ENCODE peak calls at places on chromosomes 7 and 10, in five cellular contexts. One of them, this sample, is unnamed.

GRCh38 chr7:44268671-44269070 is 56.7 kb downstream of the CAMK2B start:
- DNase-seq in SK-N-SH: no peak
- DNase-seq in K562: no peak
- DNase-seq in HepG2: no peak
- DNase-seq in GM12878: no peak
- DNase-seq in this sample: no peak

GRCh38 chr7:69989551-69989950 is 391.3 kb downstream of the AUTS2 start:
- DNase-seq in SK-N-SH: no peak
- DNase-seq in K562: no peak
- DNase-seq in HepG2: no peak
- DNase-seq in GM12878: no peak
- DNase-seq in this sample: no peak

GRCh38 chr10:28796606-28797512 is 119.5 kb downstream of the BAMBI start:
- DNase-seq in SK-N-SH: no peak
- DNase-seq in K562: peak; percentile 63
- DNase-seq in HepG2: no peak
- DNase-seq in GM12878: no peak
- DNase-seq in this sample: no peak

GRCh38 chr10:132532784-132533560 is 4.6 kb upstream of the INPP5A start:
- DNase-seq in SK-N-SH: no peak
- DNase-seq in K562: no peak
- DNase-seq in HepG2: no peak
- DNase-seq in GM12878: no peak
- DNase-seq in this sample: peak; percentile 79

GRCh38 chr7:132580717-132581285 is 4.5 kb upstream of the PLXNA4 start:
- DNase-seq in SK-N-SH: peak; percentile 84
- DNase-seq in K562: peak; percentile 77
- DNase-seq in HepG2: peak; percentile 68
- DNase-seq in GM12878: peak; percentile 7
- DNase-seq in this sample: peak; percentile 62

GRCh38 chr7:94295805-94296204 is 98.9 kb upstream of the COL1A2 start:
- DNase-seq in SK-N-SH: peak; percentile 39
- DNase-seq in K562: no peak
- DNase-seq in HepG2: peak; percentile 7
- DNase-seq in GM12878: no peak
- DNase-seq in this sample: no peak

GRCh38 chr10:125284875-125285597 is 124.7 kb upstream of the CTBP2 start:
- DNase-seq in SK-N-SH: no peak
- DNase-seq in K562: peak; percentile 43
- DNase-seq in HepG2: no peak
- DNase-seq in GM12878: no peak
- DNase-seq in this sample: peak; percentile 58

GRCh38 chr7:150958603-150959002 is 19.5 kb downstream of the KCNH2 start:
- DNase-seq in SK-N-SH: no peak
- DNase-seq in K562: peak; percentile 58
- DNase-seq in HepG2: no peak
- DNase-seq in GM12878: no peak
- DNase-seq in this sample: no peak

GRCh38 chr10:22911889-22912762 is 15.7 kb upstream of the ARMC3 start:
- DNase-seq in SK-N-SH: peak; percentile 53
- DNase-seq in K562: no peak
- DNase-seq in HepG2: peak; percentile 56
- DNase-seq in GM12878: no peak
- DNase-seq in this sample: no peak

GRCh38 chr10:57654856-57655255 is 612.8 kb downstream of the IPMK start:
- DNase-seq in SK-N-SH: no peak
- DNase-seq in K562: no peak
- DNase-seq in HepG2: no peak
- DNase-seq in GM12878: no peak
- DNase-seq in this sample: no peak

GRCh38 chr7:2775376-2775775 is 68.7 kb downstream of the GNA12 start:
- DNase-seq in SK-N-SH: no peak
- DNase-seq in K562: no peak
- DNase-seq in HepG2: no peak
- DNase-seq in GM12878: no peak
- DNase-seq in this sample: no peak

GRCh38 chr7:132061931-132062330 is 505.5 kb upstream of the PODXL start:
- DNase-seq in SK-N-SH: no peak
- DNase-seq in K562: no peak
- DNase-seq in HepG2: no peak
- DNase-seq in GM12878: no peak
- DNase-seq in this sample: no peak

GRCh38 chr7:26151096-26151495 is 902 bp upstream of the NFE2L3 start:
- DNase-seq in SK-N-SH: no peak
- DNase-seq in K562: no peak
- DNase-seq in HepG2: no peak
- DNase-seq in GM12878: no peak
- DNase-seq in this sample: no peak

GRCh38 chr10:14074062-14074884 is 256.5 kb downstream of the FRMD4A start:
- DNase-seq in SK-N-SH: peak; percentile 71
- DNase-seq in K562: no peak
- DNase-seq in HepG2: peak; percentile 27
- DNase-seq in GM12878: no peak
- DNase-seq in this sample: peak; percentile 15

GRCh38 chr10:132331259-132331955 is 586 bp upstream of the LRRC27 start:
- DNase-seq in SK-N-SH: no peak
- DNase-seq in K562: peak; percentile 100
- DNase-seq in HepG2: no peak
- DNase-seq in GM12878: no peak
- DNase-seq in this sample: no peak

GRCh38 chr10:121188005-121188404 is 336.8 kb downstream of the WDR11 start:
- DNase-seq in SK-N-SH: no peak
- DNase-seq in K562: no peak
- DNase-seq in HepG2: no peak
- DNase-seq in GM12878: no peak
- DNase-seq in this sample: no peak

GRCh38 chr10:58638406-58638805 is 125.7 kb downstream of the BICC1 start:
- DNase-seq in SK-N-SH: no peak
- DNase-seq in K562: no peak
- DNase-seq in HepG2: no peak
- DNase-seq in GM12878: no peak
- DNase-seq in this sample: no peak

GRCh38 chr7:33736521-33737221 is 168.7 kb upstream of the BMPER start:
- DNase-seq in SK-N-SH: no peak
- DNase-seq in K562: no peak
- DNase-seq in HepG2: no peak
- DNase-seq in GM12878: no peak
- DNase-seq in this sample: no peak

GRCh38 chr10:129096340-129096984 is 370.6 kb upstream of the MGMT start:
- DNase-seq in SK-N-SH: no peak
- DNase-seq in K562: no peak
- DNase-seq in HepG2: no peak
- DNase-seq in GM12878: no peak
- DNase-seq in this sample: no peak

GRCh38 chr10:6665847-6666246 is 85.8 kb upstream of the PRKCQ start:
- DNase-seq in SK-N-SH: peak; percentile 42
- DNase-seq in K562: no peak
- DNase-seq in HepG2: no peak
- DNase-seq in GM12878: no peak
- DNase-seq in this sample: no peak

GRCh38 chr10:22684707-22685106 is 29.7 kb downstream of the PIP4K2A start:
- DNase-seq in SK-N-SH: no peak
- DNase-seq in K562: no peak
- DNase-seq in HepG2: no peak
- DNase-seq in GM12878: no peak
- DNase-seq in this sample: no peak

GRCh38 chr10:116668018-116668417 is 47.3 kb downstream of the PNLIPRP2 start:
- DNase-seq in SK-N-SH: no peak
- DNase-seq in K562: no peak
- DNase-seq in HepG2: no peak
- DNase-seq in GM12878: no peak
- DNase-seq in this sample: no peak

GRCh38 chr7:127782550-127783266 is 130.7 kb downstream of the SND1 start:
- DNase-seq in SK-N-SH: peak; percentile 39
- DNase-seq in K562: no peak
- DNase-seq in HepG2: no peak
- DNase-seq in GM12878: no peak
- DNase-seq in this sample: no peak

GRCh38 chr10:86659721-86660438 is 5.5 kb downstream of the OPN4 start:
- DNase-seq in SK-N-SH: no peak
- DNase-seq in K562: no peak
- DNase-seq in HepG2: no peak
- DNase-seq in GM12878: no peak
- DNase-seq in this sample: no peak

GRCh38 chr7:44735403-44736165 is 13.1 kb upstream of the ZMIZ2 start:
- DNase-seq in SK-N-SH: no peak
- DNase-seq in K562: no peak
- DNase-seq in HepG2: peak; percentile 30
- DNase-seq in GM12878: peak; percentile 78
- DNase-seq in this sample: peak; percentile 93

GRCh38 chr7:29457565-29457971 is 106.1 kb upstream of the PRR15 start:
- DNase-seq in SK-N-SH: no peak
- DNase-seq in K562: no peak
- DNase-seq in HepG2: no peak
- DNase-seq in GM12878: no peak
- DNase-seq in this sample: no peak

GRCh38 chr7:47390914-47391313 is 191.0 kb downstream of the TNS3 start:
- DNase-seq in SK-N-SH: no peak
- DNase-seq in K562: no peak
- DNase-seq in HepG2: no peak
- DNase-seq in GM12878: no peak
- DNase-seq in this sample: no peak
- TF ChIP-seq ZBTB33 in SK-N-SH: no peak
- TF ChIP-seq ZBTB33 in K562: no peak
- TF ChIP-seq ZBTB33 in HepG2: no peak
- TF ChIP-seq ZBTB33 in GM12878: no peak
- TF ChIP-seq ZBTB33 in this sample: no peak

GRCh38 chr7:148144827-148145226 is 445.7 kb upstream of the C7orf33 start:
- DNase-seq in SK-N-SH: no peak
- DNase-seq in K562: no peak
- DNase-seq in HepG2: no peak
- DNase-seq in GM12878: no peak
- DNase-seq in this sample: no peak

GRCh38 chr7:148147438-148147837 is 443.1 kb upstream of the C7orf33 start:
- DNase-seq in SK-N-SH: no peak
- DNase-seq in K562: no peak
- DNase-seq in HepG2: no peak
- DNase-seq in GM12878: no peak
- DNase-seq in this sample: no peak

GRCh38 chr7:148148456-148148855 is 442.1 kb upstream of the C7orf33 start:
- DNase-seq in SK-N-SH: no peak
- DNase-seq in K562: no peak
- DNase-seq in HepG2: no peak
- DNase-seq in GM12878: no peak
- DNase-seq in this sample: no peak

GRCh38 chr7:148142660-148143248 is 447.8 kb upstream of the C7orf33 start:
- DNase-seq in SK-N-SH: peak; percentile 62
- DNase-seq in K562: peak; percentile 19
- DNase-seq in HepG2: peak; percentile 26
- DNase-seq in GM12878: no peak
- DNase-seq in this sample: peak; percentile 21
- TF ChIP-seq ZBTB33 in SK-N-SH: no peak
- TF ChIP-seq ZBTB33 in K562: no peak
- TF ChIP-seq ZBTB33 in HepG2: no peak
- TF ChIP-seq ZBTB33 in GM12878: no peak
- TF ChIP-seq ZBTB33 in this sample: no peak

DNA sequence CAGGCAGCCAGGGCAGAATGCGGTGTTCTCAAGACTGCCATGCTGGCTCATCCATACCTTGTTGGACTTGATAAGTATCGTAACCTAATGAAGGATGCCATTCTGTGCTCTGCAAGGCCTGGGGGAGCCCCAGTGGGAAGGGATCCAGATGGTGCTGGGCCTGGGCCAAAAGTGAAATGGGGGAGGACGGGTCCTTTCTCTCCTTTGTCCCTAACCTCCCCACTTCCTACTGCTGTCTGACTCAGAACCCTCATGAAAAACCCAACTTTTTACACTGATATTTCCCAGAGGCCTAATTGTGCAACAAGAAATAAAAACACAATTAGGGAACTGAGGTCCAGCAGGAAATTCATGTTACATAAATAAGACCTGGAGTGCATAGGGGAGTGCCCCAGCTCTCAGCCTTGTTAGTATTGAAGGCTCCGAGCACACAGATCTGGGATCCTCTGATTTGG is 193.7 kb upstream of the SVIL start:
- DNase-seq in SK-N-SH: peak; percentile 20
- DNase-seq in K562: no peak
- DNase-seq in HepG2: no peak
- DNase-seq in GM12878: no peak
- DNase-seq in this sample: no peak
- TF ChIP-seq ZBTB33 in SK-N-SH: no peak
- TF ChIP-seq ZBTB33 in K562: no peak
- TF ChIP-seq ZBTB33 in HepG2: no peak
- TF ChIP-seq ZBTB33 in GM12878: no peak
- TF ChIP-seq ZBTB33 in this sample: no peak

GRCh38 chr10:114590983-114591382 is 67.1 kb downstream of the ABLIM1 start:
- DNase-seq in SK-N-SH: no peak
- DNase-seq in K562: no peak
- DNase-seq in HepG2: no peak
- DNase-seq in GM12878: no peak
- DNase-seq in this sample: no peak
- TF ChIP-seq ZBTB33 in SK-N-SH: no peak
- TF ChIP-seq ZBTB33 in K562: no peak
- TF ChIP-seq ZBTB33 in HepG2: no peak
- TF ChIP-seq ZBTB33 in GM12878: no peak
- TF ChIP-seq ZBTB33 in this sample: no peak

DNA sequence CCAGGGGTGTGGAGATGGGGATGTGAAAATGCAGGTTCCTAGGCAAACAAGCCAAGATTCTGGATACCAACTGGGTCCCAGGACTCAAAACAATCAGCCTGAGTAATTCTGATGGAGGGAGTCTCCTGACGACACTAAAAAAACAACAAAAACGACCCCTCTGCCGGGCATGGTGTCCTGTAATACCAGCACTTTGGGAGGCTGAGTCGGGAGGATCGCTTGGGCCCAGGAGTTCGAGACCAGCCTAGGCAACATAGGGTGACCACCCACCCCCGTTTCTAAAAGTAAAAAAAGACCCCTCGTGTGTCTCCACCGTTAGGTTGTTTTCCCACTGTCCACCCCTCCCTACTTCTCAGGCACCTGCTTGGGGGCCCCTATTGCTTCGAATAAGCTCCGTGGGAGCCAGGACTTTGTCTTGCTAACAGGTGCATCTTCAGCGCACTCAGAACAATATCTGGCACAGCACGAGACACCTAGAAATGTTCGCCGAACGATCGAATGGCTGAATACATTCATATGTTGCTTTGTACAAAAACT is 743 bp upstream of the NRF1 start:
- DNase-seq in SK-N-SH: peak; percentile 40
- DNase-seq in K562: no peak
- DNase-seq in HepG2: no peak
- DNase-seq in GM12878: no peak
- DNase-seq in this sample: no peak
- TF ChIP-seq ZBTB33 in SK-N-SH: no peak
- TF ChIP-seq ZBTB33 in K562: no peak
- TF ChIP-seq ZBTB33 in HepG2: no peak
- TF ChIP-seq ZBTB33 in GM12878: no peak
- TF ChIP-seq ZBTB33 in this sample: no peak

GRCh38 chr10:690227-691161 is 1.0 kb upstream of the DIP2C start:
- DNase-seq in SK-N-SH: no peak
- DNase-seq in K562: no peak
- DNase-seq in HepG2: no peak
- DNase-seq in GM12878: no peak
- DNase-seq in this sample: no peak
- TF ChIP-seq ZBTB33 in SK-N-SH: no peak
- TF ChIP-seq ZBTB33 in K562: no peak
- TF ChIP-seq ZBTB33 in HepG2: no peak
- TF ChIP-seq ZBTB33 in GM12878: no peak
- TF ChIP-seq ZBTB33 in this sample: no peak

GRCh38 chr7:122305475-122306319 is 1.1 kb upstream of the FEZF1 start:
- DNase-seq in SK-N-SH: no peak
- DNase-seq in K562: no peak
- DNase-seq in HepG2: no peak
- DNase-seq in GM12878: no peak
- DNase-seq in this sample: peak; percentile 26
- TF ChIP-seq ZBTB33 in SK-N-SH: no peak
- TF ChIP-seq ZBTB33 in K562: no peak
- TF ChIP-seq ZBTB33 in HepG2: no peak
- TF ChIP-seq ZBTB33 in GM12878: no peak
- TF ChIP-seq ZBTB33 in this sample: no peak

GRCh38 chr7:17774248-17774647 is 166.0 kb downstream of the SNX13 start:
- DNase-seq in SK-N-SH: no peak
- DNase-seq in K562: no peak
- DNase-seq in HepG2: no peak
- DNase-seq in GM12878: no peak
- DNase-seq in this sample: no peak
- TF ChIP-seq ZBTB33 in SK-N-SH: no peak
- TF ChIP-seq ZBTB33 in K562: no peak
- TF ChIP-seq ZBTB33 in HepG2: no peak
- TF ChIP-seq ZBTB33 in GM12878: no peak
- TF ChIP-seq ZBTB33 in this sample: no peak